ENCODE peak calls at places on chromosomes 16 and 17, in six cellular contexts. N is foreskin fibroblast; O is AG10803; Z is activated effector memory CD4-positive, alpha-beta T cell treated with Interleukin-2 at 50 U/mL for 16 hours; V is GM23338; A is kidney glomerular epithelial cell. R is an unnamed sample.

GRCh38 chr17:31580331-31581021 is 189.0 kb downstream of the RAB11FIP4 start:
- DNase-seq in N (peak; percentile 91), O (peak; percentile 81), Z (no peak), V (no peak), A (no peak), R (no peak)

GRCh38 chr17:9436629-9437028 is 139.0 kb downstream of the STX8 start:
- DNase-seq in N (no peak), O (peak; percentile 87), Z (no peak), V (no peak), A (no peak), R (no peak)

GRCh38 chr17:48162305-48162934 is 54.9 kb downstream of the SNX11 start:
- DNase-seq in N (no peak), O (no peak), Z (no peak), V (no peak), A (no peak), R (peak; percentile 49)

GRCh38 chr17:28644782-28645575 is at the start of gene BLTP2:
- DNase-seq in N (peak; percentile 96), O (peak; percentile 94), Z (peak; percentile 96), V (peak; percentile 97), A (peak; percentile 90), R (peak; percentile 96)

GRCh38 chr16:1317479-1318267 is 8.2 kb downstream of the UBE2I start:
- DNase-seq in N (no peak), O (no peak), Z (no peak), V (no peak), A (no peak), R (no peak)

GRCh38 chr17:18963126-18964017 is 11.4 kb downstream of the SLC5A10 start:
- DNase-seq in N (peak; percentile 60), O (peak; percentile 8), Z (no peak), V (no peak), A (no peak), R (no peak)

GRCh38 chr16:30641378-30641982 is 9.3 kb upstream of the PRR14 start:
- DNase-seq in N (no peak), O (no peak), Z (no peak), V (no peak), A (no peak), R (no peak)

GRCh38 chr16:67773099-67773498 is 33.3 kb downstream of the RANBP10 start:
- DNase-seq in N (no peak), O (no peak), Z (no peak), V (no peak), A (no peak), R (no peak)

GRCh38 chr17:19771971-19772630 is 24.0 kb upstream of the ALDH3A1 start:
- DNase-seq in N (no peak), O (no peak), Z (no peak), V (no peak), A (no peak), R (no peak)

GRCh38 chr16:4652561-4652960 is 27.9 kb downstream of the MGRN1 start:
- DNase-seq in N (no peak), O (no peak), Z (no peak), V (no peak), A (no peak), R (no peak)

GRCh38 chr17:28173071-28173561 is 130.6 kb downstream of the NLK start:
- DNase-seq in N (no peak), O (no peak), Z (no peak), V (peak; percentile 52), A (no peak), R (peak; percentile 57)

GRCh38 chr17:36088559-36089376 is 1.2 kb downstream of the CCL3 start:
- DNase-seq in N (no peak), O (no peak), Z (no peak), V (no peak), A (no peak), R (peak; percentile 39)

GRCh38 chr17:42700890-42701289 is 18.6 kb downstream of the CNTNAP1 start:
- DNase-seq in N (no peak), O (no peak), Z (no peak), V (no peak), A (no peak), R (no peak)

GRCh38 chr16:87582221-87582965 is 19.9 kb upstream of the JPH3 start:
- DNase-seq in N (peak; percentile 69), O (peak; percentile 82), Z (no peak), V (peak; percentile 44), A (peak; percentile 85), R (no peak)

GRCh38 chr17:65559802-65560627 is 1.4 kb downstream of the AXIN2 start:
- DNase-seq in N (no peak), O (no peak), Z (peak; percentile 18), V (peak; percentile 71), A (no peak), R (peak; percentile 74)

GRCh38 chr17:6427284-6427781 is 7.6 kb downstream of the AIPL1 start:
- DNase-seq in N (no peak), O (peak; percentile 42), Z (peak; percentile 34), V (no peak), A (peak; percentile 1), R (no peak)

GRCh38 chr17:75610103-75610984 is 22.7 kb downstream of the MYO15B start:
- DNase-seq in N (no peak), O (no peak), Z (no peak), V (no peak), A (no peak), R (no peak)

GRCh38 chr17:49815761-49816281 is 27.3 kb downstream of the KAT7 start:
- DNase-seq in N (no peak), O (no peak), Z (no peak), V (peak; percentile 94), A (no peak), R (peak; percentile 94)